ENCODE peak calls at places on chromosomes 13 and 19, in ten cellular contexts. One of them, this sample, is unnamed.
A peak's percentile ranks its signal among the peaks of the same experiment; 100 is the strongest.

GRCh38 chr13:110342474-110342873 is 35.4 kb downstream of the COL4A2 start:
- DNase-seq in T-helper 17 cell: no peak
- DNase-seq in naive thymus-derived CD4-positive, alpha-beta T cell: no peak
- DNase-seq in mucosa of gallbladder: no peak
- DNase-seq in NCI-H2081: no peak
- DNase-seq in small intestine: no peak
- DNase-seq in progenitor cell of endocrine pancreas: no peak
- DNase-seq in lung: no peak
- DNase-seq in stimulated activated CD8-positive, alpha-beta memory T cell treated with anti-CD3 and anti-CD28 coated beads, Interleukin-4, amount 100 ng/mL, for 1 hour: no peak
- DNase-seq in stimulated activated naive B cell treated with anti-CD40 and anti-IgM and Interleukin-4, amounts not matched to agents 10 μg/mL and 1 μg/mL and 100 μg/mL, for 72 hours: no peak
- DNase-seq in this sample: no peak

GRCh38 chr13:41402695-41403511 is 54.4 kb upstream of the RGCC start:
- DNase-seq in T-helper 17 cell: no peak
- DNase-seq in naive thymus-derived CD4-positive, alpha-beta T cell: no peak
- DNase-seq in mucosa of gallbladder: no peak
- DNase-seq in NCI-H2081: no peak
- DNase-seq in small intestine: no peak
- DNase-seq in progenitor cell of endocrine pancreas: no peak
- DNase-seq in lung: no peak
- DNase-seq in stimulated activated CD8-positive, alpha-beta memory T cell treated with anti-CD3 and anti-CD28 coated beads, Interleukin-4, amount 100 ng/mL, for 1 hour: no peak
- DNase-seq in stimulated activated naive B cell treated with anti-CD40 and anti-IgM and Interleukin-4, amounts not matched to agents 10 μg/mL and 1 μg/mL and 100 μg/mL, for 72 hours: no peak
- DNase-seq in this sample: no peak

GRCh38 chr13:98390086-98390697 is 186.7 kb downstream of the STK24 start:
- DNase-seq in T-helper 17 cell: no peak
- DNase-seq in naive thymus-derived CD4-positive, alpha-beta T cell: no peak
- DNase-seq in mucosa of gallbladder: no peak
- DNase-seq in NCI-H2081: no peak
- DNase-seq in small intestine: no peak
- DNase-seq in progenitor cell of endocrine pancreas: no peak
- DNase-seq in lung: no peak
- DNase-seq in stimulated activated CD8-positive, alpha-beta memory T cell treated with anti-CD3 and anti-CD28 coated beads, Interleukin-4, amount 100 ng/mL, for 1 hour: no peak
- DNase-seq in stimulated activated naive B cell treated with anti-CD40 and anti-IgM and Interleukin-4, amounts not matched to agents 10 μg/mL and 1 μg/mL and 100 μg/mL, for 72 hours: no peak
- DNase-seq in this sample: no peak

GRCh38 chr19:30342901-30343300 is 29.3 kb upstream of the ZNF536 start:
- DNase-seq in T-helper 17 cell: no peak
- DNase-seq in naive thymus-derived CD4-positive, alpha-beta T cell: no peak
- DNase-seq in mucosa of gallbladder: no peak
- DNase-seq in NCI-H2081: no peak
- DNase-seq in small intestine: no peak
- DNase-seq in progenitor cell of endocrine pancreas: no peak
- DNase-seq in lung: no peak
- DNase-seq in stimulated activated CD8-positive, alpha-beta memory T cell treated with anti-CD3 and anti-CD28 coated beads, Interleukin-4, amount 100 ng/mL, for 1 hour: no peak
- DNase-seq in stimulated activated naive B cell treated with anti-CD40 and anti-IgM and Interleukin-4, amounts not matched to agents 10 μg/mL and 1 μg/mL and 100 μg/mL, for 72 hours: no peak
- DNase-seq in this sample: no peak

GRCh38 chr13:95643471-95643813 is 1.1 kb downstream of the DZIP1 start:
- DNase-seq in T-helper 17 cell: no peak
- DNase-seq in naive thymus-derived CD4-positive, alpha-beta T cell: no peak
- DNase-seq in mucosa of gallbladder: no peak
- DNase-seq in NCI-H2081: peak; percentile 4
- DNase-seq in small intestine: no peak
- DNase-seq in progenitor cell of endocrine pancreas: no peak
- DNase-seq in lung: no peak
- DNase-seq in stimulated activated CD8-positive, alpha-beta memory T cell treated with anti-CD3 and anti-CD28 coated beads, Interleukin-4, amount 100 ng/mL, for 1 hour: no peak
- DNase-seq in stimulated activated naive B cell treated with anti-CD40 and anti-IgM and Interleukin-4, amounts not matched to agents 10 μg/mL and 1 μg/mL and 100 μg/mL, for 72 hours: no peak
- DNase-seq in this sample: no peak

GRCh38 chr13:110340812-110341444 is 33.8 kb downstream of the COL4A2 start:
- DNase-seq in T-helper 17 cell: no peak
- DNase-seq in naive thymus-derived CD4-positive, alpha-beta T cell: peak; percentile 69
- DNase-seq in mucosa of gallbladder: peak; percentile 82
- DNase-seq in NCI-H2081: no peak
- DNase-seq in small intestine: no peak
- DNase-seq in progenitor cell of endocrine pancreas: no peak
- DNase-seq in lung: peak; percentile 59
- DNase-seq in stimulated activated CD8-positive, alpha-beta memory T cell treated with anti-CD3 and anti-CD28 coated beads, Interleukin-4, amount 100 ng/mL, for 1 hour: peak; percentile 14
- DNase-seq in stimulated activated naive B cell treated with anti-CD40 and anti-IgM and Interleukin-4, amounts not matched to agents 10 μg/mL and 1 μg/mL and 100 μg/mL, for 72 hours: peak; percentile 22
- DNase-seq in this sample: no peak

GRCh38 chr13:84917252-84917878 is 881.9 kb downstream of the SLITRK6 start:
- DNase-seq in T-helper 17 cell: no peak
- DNase-seq in naive thymus-derived CD4-positive, alpha-beta T cell: no peak
- DNase-seq in mucosa of gallbladder: no peak
- DNase-seq in NCI-H2081: peak; percentile 24
- DNase-seq in small intestine: peak; percentile 12
- DNase-seq in progenitor cell of endocrine pancreas: no peak
- DNase-seq in lung: no peak
- DNase-seq in stimulated activated CD8-positive, alpha-beta memory T cell treated with anti-CD3 and anti-CD28 coated beads, Interleukin-4, amount 100 ng/mL, for 1 hour: no peak
- DNase-seq in stimulated activated naive B cell treated with anti-CD40 and anti-IgM and Interleukin-4, amounts not matched to agents 10 μg/mL and 1 μg/mL and 100 μg/mL, for 72 hours: no peak
- DNase-seq in this sample: no peak

GRCh38 chr13:108595416-108596257 is 33.8 kb upstream of the MYO16 start:
- DNase-seq in T-helper 17 cell: no peak
- DNase-seq in naive thymus-derived CD4-positive, alpha-beta T cell: no peak
- DNase-seq in mucosa of gallbladder: no peak
- DNase-seq in NCI-H2081: no peak
- DNase-seq in small intestine: no peak
- DNase-seq in progenitor cell of endocrine pancreas: no peak
- DNase-seq in lung: no peak
- DNase-seq in stimulated activated CD8-positive, alpha-beta memory T cell treated with anti-CD3 and anti-CD28 coated beads, Interleukin-4, amount 100 ng/mL, for 1 hour: no peak
- DNase-seq in stimulated activated naive B cell treated with anti-CD40 and anti-IgM and Interleukin-4, amounts not matched to agents 10 μg/mL and 1 μg/mL and 100 μg/mL, for 72 hours: no peak
- DNase-seq in this sample: no peak

GRCh38 chr19:29676586-29676985 is 11.3 kb downstream of the PLEKHF1 start:
- DNase-seq in T-helper 17 cell: no peak
- DNase-seq in naive thymus-derived CD4-positive, alpha-beta T cell: no peak
- DNase-seq in mucosa of gallbladder: no peak
- DNase-seq in NCI-H2081: no peak
- DNase-seq in small intestine: no peak
- DNase-seq in progenitor cell of endocrine pancreas: no peak
- DNase-seq in lung: no peak
- DNase-seq in stimulated activated CD8-positive, alpha-beta memory T cell treated with anti-CD3 and anti-CD28 coated beads, Interleukin-4, amount 100 ng/mL, for 1 hour: no peak
- DNase-seq in stimulated activated naive B cell treated with anti-CD40 and anti-IgM and Interleukin-4, amounts not matched to agents 10 μg/mL and 1 μg/mL and 100 μg/mL, for 72 hours: no peak
- DNase-seq in this sample: no peak

GRCh38 chr13:28548872-28549271 is 53.9 kb upstream of the FLT1 start:
- DNase-seq in T-helper 17 cell: no peak
- DNase-seq in naive thymus-derived CD4-positive, alpha-beta T cell: no peak
- DNase-seq in mucosa of gallbladder: no peak
- DNase-seq in NCI-H2081: no peak
- DNase-seq in small intestine: no peak
- DNase-seq in progenitor cell of endocrine pancreas: no peak
- DNase-seq in lung: no peak
- DNase-seq in stimulated activated CD8-positive, alpha-beta memory T cell treated with anti-CD3 and anti-CD28 coated beads, Interleukin-4, amount 100 ng/mL, for 1 hour: no peak
- DNase-seq in stimulated activated naive B cell treated with anti-CD40 and anti-IgM and Interleukin-4, amounts not matched to agents 10 μg/mL and 1 μg/mL and 100 μg/mL, for 72 hours: no peak
- DNase-seq in this sample: no peak

GRCh38 chr13:24033527-24034302 is 126.8 kb upstream of the SPATA13 start:
- DNase-seq in T-helper 17 cell: no peak
- DNase-seq in naive thymus-derived CD4-positive, alpha-beta T cell: no peak
- DNase-seq in mucosa of gallbladder: no peak
- DNase-seq in NCI-H2081: no peak
- DNase-seq in small intestine: no peak
- DNase-seq in progenitor cell of endocrine pancreas: no peak
- DNase-seq in lung: peak; percentile 26
- DNase-seq in stimulated activated CD8-positive, alpha-beta memory T cell treated with anti-CD3 and anti-CD28 coated beads, Interleukin-4, amount 100 ng/mL, for 1 hour: no peak
- DNase-seq in stimulated activated naive B cell treated with anti-CD40 and anti-IgM and Interleukin-4, amounts not matched to agents 10 μg/mL and 1 μg/mL and 100 μg/mL, for 72 hours: no peak
- DNase-seq in this sample: no peak

GRCh38 chr13:44151474-44151873 is 222.2 kb upstream of the SERP2 start:
- DNase-seq in T-helper 17 cell: no peak
- DNase-seq in naive thymus-derived CD4-positive, alpha-beta T cell: no peak
- DNase-seq in mucosa of gallbladder: no peak
- DNase-seq in NCI-H2081: no peak
- DNase-seq in small intestine: no peak
- DNase-seq in progenitor cell of endocrine pancreas: no peak
- DNase-seq in lung: no peak
- DNase-seq in stimulated activated CD8-positive, alpha-beta memory T cell treated with anti-CD3 and anti-CD28 coated beads, Interleukin-4, amount 100 ng/mL, for 1 hour: no peak
- DNase-seq in stimulated activated naive B cell treated with anti-CD40 and anti-IgM and Interleukin-4, amounts not matched to agents 10 μg/mL and 1 μg/mL and 100 μg/mL, for 72 hours: no peak
- DNase-seq in this sample: no peak

GRCh38 chr19:3270908-3271307 is 46.4 kb downstream of the CELF5 start:
- DNase-seq in T-helper 17 cell: no peak
- DNase-seq in naive thymus-derived CD4-positive, alpha-beta T cell: peak; percentile 33
- DNase-seq in mucosa of gallbladder: no peak
- DNase-seq in NCI-H2081: peak; percentile 68
- DNase-seq in small intestine: no peak
- DNase-seq in progenitor cell of endocrine pancreas: no peak
- DNase-seq in lung: no peak
- DNase-seq in stimulated activated CD8-positive, alpha-beta memory T cell treated with anti-CD3 and anti-CD28 coated beads, Interleukin-4, amount 100 ng/mL, for 1 hour: no peak
- DNase-seq in stimulated activated naive B cell treated with anti-CD40 and anti-IgM and Interleukin-4, amounts not matched to agents 10 μg/mL and 1 μg/mL and 100 μg/mL, for 72 hours: no peak
- DNase-seq in this sample: no peak

GRCh38 chr19:47523473-47523872 is 8.6 kb upstream of the NAPA start:
- DNase-seq in T-helper 17 cell: no peak
- DNase-seq in naive thymus-derived CD4-positive, alpha-beta T cell: no peak
- DNase-seq in mucosa of gallbladder: no peak
- DNase-seq in NCI-H2081: no peak
- DNase-seq in small intestine: peak; percentile 51
- DNase-seq in progenitor cell of endocrine pancreas: no peak
- DNase-seq in lung: no peak
- DNase-seq in stimulated activated CD8-positive, alpha-beta memory T cell treated with anti-CD3 and anti-CD28 coated beads, Interleukin-4, amount 100 ng/mL, for 1 hour: no peak
- DNase-seq in stimulated activated naive B cell treated with anti-CD40 and anti-IgM and Interleukin-4, amounts not matched to agents 10 μg/mL and 1 μg/mL and 100 μg/mL, for 72 hours: no peak
- DNase-seq in this sample: no peak

GRCh38 chr19:3125900-3126524 is 9.8 kb upstream of the GNA15 start:
- DNase-seq in T-helper 17 cell: peak; percentile 59
- DNase-seq in naive thymus-derived CD4-positive, alpha-beta T cell: peak; percentile 33
- DNase-seq in mucosa of gallbladder: peak; percentile 60
- DNase-seq in NCI-H2081: peak; percentile 38
- DNase-seq in small intestine: peak; percentile 71
- DNase-seq in progenitor cell of endocrine pancreas: peak; percentile 57
- DNase-seq in lung: peak; percentile 73
- DNase-seq in stimulated activated CD8-positive, alpha-beta memory T cell treated with anti-CD3 and anti-CD28 coated beads, Interleukin-4, amount 100 ng/mL, for 1 hour: peak; percentile 25
- DNase-seq in stimulated activated naive B cell treated with anti-CD40 and anti-IgM and Interleukin-4, amounts not matched to agents 10 μg/mL and 1 μg/mL and 100 μg/mL, for 72 hours: peak; percentile 47
- DNase-seq in this sample: peak; percentile 57

GRCh38 chr13:46728777-46729176 is 68.2 kb downstream of the ESD start:
- DNase-seq in T-helper 17 cell: no peak
- DNase-seq in naive thymus-derived CD4-positive, alpha-beta T cell: no peak
- DNase-seq in mucosa of gallbladder: no peak
- DNase-seq in NCI-H2081: no peak
- DNase-seq in small intestine: no peak
- DNase-seq in progenitor cell of endocrine pancreas: no peak
- DNase-seq in lung: no peak
- DNase-seq in stimulated activated CD8-positive, alpha-beta memory T cell treated with anti-CD3 and anti-CD28 coated beads, Interleukin-4, amount 100 ng/mL, for 1 hour: no peak
- DNase-seq in stimulated activated naive B cell treated with anti-CD40 and anti-IgM and Interleukin-4, amounts not matched to agents 10 μg/mL and 1 μg/mL and 100 μg/mL, for 72 hours: no peak
- DNase-seq in this sample: no peak

GRCh38 chr19:14393303-14393702 is 12.1 kb downstream of the ADGRE5 start:
- DNase-seq in T-helper 17 cell: no peak
- DNase-seq in naive thymus-derived CD4-positive, alpha-beta T cell: no peak
- DNase-seq in mucosa of gallbladder: no peak
- DNase-seq in NCI-H2081: no peak
- DNase-seq in small intestine: no peak
- DNase-seq in progenitor cell of endocrine pancreas: no peak
- DNase-seq in lung: no peak
- DNase-seq in stimulated activated CD8-positive, alpha-beta memory T cell treated with anti-CD3 and anti-CD28 coated beads, Interleukin-4, amount 100 ng/mL, for 1 hour: no peak
- DNase-seq in stimulated activated naive B cell treated with anti-CD40 and anti-IgM and Interleukin-4, amounts not matched to agents 10 μg/mL and 1 μg/mL and 100 μg/mL, for 72 hours: no peak
- DNase-seq in this sample: no peak

GRCh38 chr13:99015606-99016520 is 38.0 kb upstream of the DOCK9 start:
- DNase-seq in T-helper 17 cell: no peak
- DNase-seq in naive thymus-derived CD4-positive, alpha-beta T cell: peak; percentile 60
- DNase-seq in mucosa of gallbladder: no peak
- DNase-seq in NCI-H2081: no peak
- DNase-seq in small intestine: no peak
- DNase-seq in progenitor cell of endocrine pancreas: no peak
- DNase-seq in lung: no peak
- DNase-seq in stimulated activated CD8-positive, alpha-beta memory T cell treated with anti-CD3 and anti-CD28 coated beads, Interleukin-4, amount 100 ng/mL, for 1 hour: no peak
- DNase-seq in stimulated activated naive B cell treated with anti-CD40 and anti-IgM and Interleukin-4, amounts not matched to agents 10 μg/mL and 1 μg/mL and 100 μg/mL, for 72 hours: no peak
- DNase-seq in this sample: no peak

GRCh38 chr19:40806385-40807146 is 7.6 kb downstream of the EGLN2 start:
- DNase-seq in T-helper 17 cell: peak; percentile 65
- DNase-seq in naive thymus-derived CD4-positive, alpha-beta T cell: peak; percentile 81
- DNase-seq in mucosa of gallbladder: peak; percentile 70
- DNase-seq in NCI-H2081: peak; percentile 27
- DNase-seq in small intestine: peak; percentile 40
- DNase-seq in progenitor cell of endocrine pancreas: peak; percentile 64
- DNase-seq in lung: peak; percentile 82
- DNase-seq in stimulated activated CD8-positive, alpha-beta memory T cell treated with anti-CD3 and anti-CD28 coated beads, Interleukin-4, amount 100 ng/mL, for 1 hour: no peak
- DNase-seq in stimulated activated naive B cell treated with anti-CD40 and anti-IgM and Interleukin-4, amounts not matched to agents 10 μg/mL and 1 μg/mL and 100 μg/mL, for 72 hours: peak; percentile 57
- DNase-seq in this sample: peak; percentile 79

GRCh38 chr19:3725121-3725520 is 16.9 kb downstream of the TJP3 start:
- DNase-seq in T-helper 17 cell: no peak
- DNase-seq in naive thymus-derived CD4-positive, alpha-beta T cell: no peak
- DNase-seq in mucosa of gallbladder: no peak
- DNase-seq in NCI-H2081: no peak
- DNase-seq in small intestine: no peak
- DNase-seq in progenitor cell of endocrine pancreas: no peak
- DNase-seq in lung: no peak
- DNase-seq in stimulated activated CD8-positive, alpha-beta memory T cell treated with anti-CD3 and anti-CD28 coated beads, Interleukin-4, amount 100 ng/mL, for 1 hour: no peak
- DNase-seq in stimulated activated naive B cell treated with anti-CD40 and anti-IgM and Interleukin-4, amounts not matched to agents 10 μg/mL and 1 μg/mL and 100 μg/mL, for 72 hours: no peak
- DNase-seq in this sample: no peak

GRCh38 chr13:33740134-33740538 is 77.8 kb upstream of the RFC3 start:
- DNase-seq in T-helper 17 cell: no peak
- DNase-seq in naive thymus-derived CD4-positive, alpha-beta T cell: no peak
- DNase-seq in mucosa of gallbladder: no peak
- DNase-seq in NCI-H2081: no peak
- DNase-seq in small intestine: no peak
- DNase-seq in progenitor cell of endocrine pancreas: no peak
- DNase-seq in lung: no peak
- DNase-seq in stimulated activated CD8-positive, alpha-beta memory T cell treated with anti-CD3 and anti-CD28 coated beads, Interleukin-4, amount 100 ng/mL, for 1 hour: no peak
- DNase-seq in stimulated activated naive B cell treated with anti-CD40 and anti-IgM and Interleukin-4, amounts not matched to agents 10 μg/mL and 1 μg/mL and 100 μg/mL, for 72 hours: no peak
- DNase-seq in this sample: no peak

GRCh38 chr19:13629687-13630357 is 123.5 kb upstream of the CACNA1A start:
- DNase-seq in T-helper 17 cell: no peak
- DNase-seq in naive thymus-derived CD4-positive, alpha-beta T cell: no peak
- DNase-seq in mucosa of gallbladder: no peak
- DNase-seq in NCI-H2081: no peak
- DNase-seq in small intestine: no peak
- DNase-seq in progenitor cell of endocrine pancreas: no peak
- DNase-seq in lung: no peak
- DNase-seq in stimulated activated CD8-positive, alpha-beta memory T cell treated with anti-CD3 and anti-CD28 coated beads, Interleukin-4, amount 100 ng/mL, for 1 hour: no peak
- DNase-seq in stimulated activated naive B cell treated with anti-CD40 and anti-IgM and Interleukin-4, amounts not matched to agents 10 μg/mL and 1 μg/mL and 100 μg/mL, for 72 hours: peak; percentile 11
- DNase-seq in this sample: no peak

GRCh38 chr13:74194856-74195255 is 60.7 kb upstream of the KLF12 start:
- DNase-seq in T-helper 17 cell: no peak
- DNase-seq in naive thymus-derived CD4-positive, alpha-beta T cell: peak; percentile 11
- DNase-seq in mucosa of gallbladder: no peak
- DNase-seq in NCI-H2081: no peak
- DNase-seq in small intestine: no peak
- DNase-seq in progenitor cell of endocrine pancreas: no peak
- DNase-seq in lung: no peak
- DNase-seq in stimulated activated CD8-positive, alpha-beta memory T cell treated with anti-CD3 and anti-CD28 coated beads, Interleukin-4, amount 100 ng/mL, for 1 hour: no peak
- DNase-seq in stimulated activated naive B cell treated with anti-CD40 and anti-IgM and Interleukin-4, amounts not matched to agents 10 μg/mL and 1 μg/mL and 100 μg/mL, for 72 hours: no peak
- DNase-seq in this sample: no peak

GRCh38 chr13:72004236-72004635 is 137.2 kb upstream of the DACH1 start:
- DNase-seq in T-helper 17 cell: no peak
- DNase-seq in naive thymus-derived CD4-positive, alpha-beta T cell: no peak
- DNase-seq in mucosa of gallbladder: no peak
- DNase-seq in NCI-H2081: no peak
- DNase-seq in small intestine: no peak
- DNase-seq in progenitor cell of endocrine pancreas: no peak
- DNase-seq in lung: no peak
- DNase-seq in stimulated activated CD8-positive, alpha-beta memory T cell treated with anti-CD3 and anti-CD28 coated beads, Interleukin-4, amount 100 ng/mL, for 1 hour: no peak
- DNase-seq in stimulated activated naive B cell treated with anti-CD40 and anti-IgM and Interleukin-4, amounts not matched to agents 10 μg/mL and 1 μg/mL and 100 μg/mL, for 72 hours: no peak
- DNase-seq in this sample: no peak

GRCh38 chr13:22256111-22256639 is 585.3 kb downstream of the FGF9 start:
- DNase-seq in T-helper 17 cell: no peak
- DNase-seq in naive thymus-derived CD4-positive, alpha-beta T cell: no peak
- DNase-seq in mucosa of gallbladder: no peak
- DNase-seq in NCI-H2081: no peak
- DNase-seq in small intestine: no peak
- DNase-seq in progenitor cell of endocrine pancreas: no peak
- DNase-seq in lung: no peak
- DNase-seq in stimulated activated CD8-positive, alpha-beta memory T cell treated with anti-CD3 and anti-CD28 coated beads, Interleukin-4, amount 100 ng/mL, for 1 hour: no peak
- DNase-seq in stimulated activated naive B cell treated with anti-CD40 and anti-IgM and Interleukin-4, amounts not matched to agents 10 μg/mL and 1 μg/mL and 100 μg/mL, for 72 hours: no peak
- DNase-seq in this sample: no peak